ENCODE peak calls at places on chromosome 2, in eight cellular contexts. V is kidney, U is iPS DF 6.9, H is upper lobe of right lung, M is vagina, W is small intestine, Z is GM12878, J is heart left ventricle. I is an unnamed sample. For H3K4me1, the result is how much of the 10 kb centered on the place peaks cover.

GRCh38 chr2:8535821-8536685 is 145.8 kb upstream of the ID2 start:
- DNase-seq in V (no peak), U (no peak), H (peak), M (no peak), W (no peak), Z (no peak), J (no peak), I (no peak)

GRCh38 chr2:217994776-217995274 is 8.0 kb downstream of the TNS1 start:
- DNase-seq in V (no peak), U (no peak), H (no peak), M (no peak), W (no peak), Z (no peak), J (peak), I (no peak)

GRCh38 chr2:150762571-150762970 is 275.1 kb upstream of the RND3 start:
- DNase-seq in V (no peak), U (no peak), H (no peak), M (no peak), W (no peak), Z (no peak), J (no peak), I (no peak)

GRCh38 chr2:71330155-71330554 is 1.4 kb upstream of the ZNF638 start:
- DNase-seq in V (no peak), U (no peak), H (no peak), M (no peak), W (no peak), Z (no peak), J (no peak), I (no peak)

GRCh38 chr2:239309398-239310245 is 91.2 kb downstream of the HDAC4 start:
- DNase-seq in V (peak), U (no peak), H (peak), M (peak), W (no peak), Z (no peak), J (no peak), I (no peak)

GRCh38 chr2:39632871-39633270 is 32.8 kb upstream of the TMEM178A start:
- DNase-seq in V (no peak), U (no peak), H (no peak), M (no peak), W (no peak), Z (no peak), J (no peak), I (no peak)

GRCh38 chr2:197168705-197169104 is 141.9 kb downstream of the ANKRD44 start:
- DNase-seq in V (peak), U (peak), H (no peak), M (no peak), W (peak), Z (no peak), J (peak), I (peak)

GRCh38 chr2:163401481-163401880 is 334.3 kb downstream of the FIGN start:
- DNase-seq in V (no peak), U (no peak), H (no peak), M (no peak), W (no peak), Z (no peak), J (no peak), I (no peak)

GRCh38 chr2:237700583-237701032 is 73.2 kb downstream of the LRRFIP1 start:
- DNase-seq in V (peak), U (no peak), H (peak), M (peak), W (no peak), Z (peak), J (peak), I (peak)

GRCh38 chr2:177430425-177430824 is 37.9 kb downstream of the AGPS start:
- DNase-seq in V (no peak), U (no peak), H (no peak), M (no peak), W (no peak), Z (no peak), J (no peak), I (no peak)

GRCh38 chr2:120675460-120676130 is 60.1 kb upstream of the GLI2 start:
- DNase-seq in V (no peak), U (no peak), H (no peak), M (no peak), W (peak), Z (no peak), J (no peak), I (peak)

GRCh38 chr2:7118606-7119503 is 201.6 kb downstream of the RNF144A start:
- DNase-seq in V (no peak), U (no peak), H (no peak), M (no peak), W (no peak), Z (no peak), J (no peak), I (no peak)

GRCh38 chr2:236221798-236222197 is 42.4 kb downstream of the ASB18 start:
- DNase-seq in V (no peak), U (no peak), H (no peak), M (no peak), W (no peak), Z (no peak), J (no peak), I (no peak)

GRCh38 chr2:100610381-100610831 is 47.6 kb downstream of the PDCL3 start:
- DNase-seq in V (peak), U (no peak), H (peak), M (no peak), W (peak), Z (no peak), J (peak), I (peak)

GRCh38 chr2:152254486-152254885 is 78.9 kb upstream of the STAM2 start:
- DNase-seq in V (no peak), U (no peak), H (no peak), M (no peak), W (no peak), Z (no peak), J (no peak), I (no peak)

GRCh38 chr2:186950694-186951093 is 101.7 kb upstream of the ZSWIM2 start:
- DNase-seq in V (no peak), U (no peak), H (no peak), M (peak), W (no peak), Z (no peak), J (no peak), I (no peak)

GRCh38 chr2:16653083-16653375 is 12.6 kb downstream of the CYRIA start:
- DNase-seq in V (peak), U (no peak), H (no peak), M (peak), W (no peak), Z (no peak), J (peak), I (no peak)

GRCh38 chr2:100262555-100263320 is 59.6 kb downstream of the LONRF2 start:
- DNase-seq in V (no peak), U (peak), H (peak), M (no peak), W (peak), Z (no peak), J (peak), I (peak)

GRCh38 chr2:146392191-146392590 is 1452.6 kb upstream of the ACVR2A start:
- DNase-seq in V (peak), U (no peak), H (no peak), M (no peak), W (no peak), Z (no peak), J (no peak), I (no peak)

GRCh38 chr2:229313591-229313990 is 42.5 kb upstream of the PID1 start:
- DNase-seq in V (no peak), U (no peak), H (no peak), M (no peak), W (no peak), Z (no peak), J (no peak), I (no peak)

GRCh38 chr2:237650455-237650850 is 23.1 kb downstream of the LRRFIP1 start:
- DNase-seq in V (peak), U (no peak), H (peak), M (no peak), W (no peak), Z (no peak), J (no peak), I (no peak)

GRCh38 chr2:106126705-106127281 is 67.3 kb downstream of the UXS1 start:
- DNase-seq in V (no peak), U (no peak), H (no peak), M (no peak), W (peak), Z (no peak), J (no peak), I (no peak)

GRCh38 chr2:70070557-70071268 is 16.6 kb upstream of the PCBP1 start:
- DNase-seq in V (no peak), U (no peak), H (no peak), M (no peak), W (peak), Z (no peak), J (no peak), I (peak)

GRCh38 chr2:23384551-23385349 is at the start of gene KLHL29:
- DNase-seq in V (peak), U (no peak), H (peak), M (peak), W (peak), Z (no peak), J (peak), I (peak)

GRCh38 chr2:26245231-26245732 is 543 bp downstream of the HADHB start:
- DNase-seq in V (no peak), U (no peak), H (peak), M (no peak), W (peak), Z (peak), J (no peak), I (peak)

GRCh38 chr2:169285528-169285927 is 76.8 kb downstream of the LRP2 start:
- DNase-seq in V (no peak), U (no peak), H (no peak), M (no peak), W (no peak), Z (no peak), J (no peak), I (no peak)

GRCh38 chr2:212943351-212943750 is 208.1 kb downstream of the IKZF2 start:
- DNase-seq in V (no peak), U (no peak), H (no peak), M (no peak), W (no peak), Z (no peak), J (no peak), I (no peak)

GRCh38 chr2:172507199-172507598 is 48.7 kb upstream of the PDK1 start:
- DNase-seq in V (no peak), U (no peak), H (no peak), M (no peak), W (no peak), Z (no peak), J (no peak), I (no peak)

GRCh38 chr2:195520671-195521155 is 136.3 kb upstream of the SLC39A10 start:
- DNase-seq in V (no peak), U (no peak), H (no peak), M (no peak), W (no peak), Z (no peak), J (no peak), I (no peak)

GRCh38 chr2:112841399-112842044 is 4.9 kb upstream of the IL1B start:
- DNase-seq in V (no peak), U (no peak), H (no peak), M (no peak), W (no peak), Z (no peak), J (no peak), I (no peak)

GRCh38 chr2:221476195-221476594 is 95.9 kb downstream of the EPHA4 start:
- DNase-seq in V (no peak), U (no peak), H (no peak), M (no peak), W (no peak), Z (no peak), J (no peak), I (no peak)

GRCh38 chr2:32271063-32271462 is 6.4 kb upstream of the NLRC4 start:
- DNase-seq in V (no peak), U (no peak), H (no peak), M (no peak), W (no peak), Z (no peak), J (no peak), I (no peak)

GRCh38 chr2:14420851-14421250 is 211.7 kb upstream of the LRATD1 start:
- DNase-seq in V (no peak), U (no peak), H (no peak), M (no peak), W (no peak), Z (no peak), J (no peak), I (no peak)

GRCh38 chr2:85448840-85449588 is 30.5 kb downstream of the SH2D6 start:
- DNase-seq in V (peak), U (no peak), H (no peak), M (no peak), W (no peak), Z (no peak), J (no peak), I (no peak)

GRCh38 chr2:5925620-5926019 is 233.4 kb downstream of the SOX11 start:
- DNase-seq in V (no peak), U (no peak), H (no peak), M (no peak), W (no peak), Z (no peak), J (no peak), I (no peak)

GRCh38 chr2:197128897-197129296 is 181.7 kb downstream of the ANKRD44 start:
- DNase-seq in V (no peak), U (no peak), H (no peak), M (no peak), W (no peak), Z (no peak), J (no peak), I (no peak)

GRCh38 chr2:64745562-64745961 is 91.8 kb upstream of the SERTAD2 start:
- DNase-seq in V (no peak), U (no peak), H (no peak), M (no peak), W (no peak), Z (no peak), J (no peak), I (no peak)

DNA sequence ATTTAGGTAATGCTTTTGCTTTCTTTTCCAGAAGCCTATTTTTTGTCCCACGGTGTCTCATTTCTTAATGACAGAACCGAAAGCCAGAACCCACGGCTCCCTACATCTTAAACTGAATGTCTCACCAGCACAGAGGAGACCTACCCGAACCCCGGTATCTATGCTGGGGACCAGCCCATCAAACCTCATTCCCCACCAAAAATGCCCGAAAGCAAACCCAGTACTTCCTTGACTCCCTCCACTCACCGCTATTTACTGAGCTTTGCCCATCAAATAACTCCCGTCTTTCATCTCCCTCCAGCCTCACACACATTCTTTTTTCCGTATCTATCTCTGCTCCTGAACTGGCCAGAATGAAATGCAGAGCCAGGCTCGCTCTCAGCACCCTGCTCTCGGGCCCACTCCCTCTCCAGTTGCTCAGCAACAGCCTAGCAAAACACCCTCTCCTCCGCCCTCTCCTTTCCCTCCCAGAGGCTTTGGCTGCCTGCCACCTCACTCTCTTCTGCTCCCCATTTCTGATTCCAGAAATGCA is 4.1 kb downstream of the IGFBP5 start:
- DNase-seq in V (peak), U (no peak), H (peak), M (no peak), W (no peak), Z (no peak), J (peak), I (no peak)
- H3K27ac ChIP-seq in V (peak), U (no peak), H (peak), M (peak), W (peak), Z (no peak), J (peak), I (no peak)

GRCh38 chr2:43084699-43085091 is 141.7 kb downstream of the ZFP36L2 start:
- DNase-seq in V (peak), U (no peak), H (no peak), M (no peak), W (no peak), Z (no peak), J (no peak), I (no peak)

GRCh38 chr2:43090317-43090716 is 136.1 kb downstream of the ZFP36L2 start:
- DNase-seq in V (no peak), U (no peak), H (no peak), M (no peak), W (no peak), Z (no peak), J (no peak), I (no peak)

GRCh38 chr2:43086451-43087221 is 139.8 kb downstream of the ZFP36L2 start:
- DNase-seq in V (peak), U (no peak), H (no peak), M (peak), W (peak), Z (no peak), J (peak), I (no peak)

GRCh38 chr2:43088148-43089073 is 138.0 kb downstream of the ZFP36L2 start:
- DNase-seq in V (no peak), U (no peak), H (no peak), M (no peak), W (no peak), Z (no peak), J (no peak), I (no peak)

DNA sequence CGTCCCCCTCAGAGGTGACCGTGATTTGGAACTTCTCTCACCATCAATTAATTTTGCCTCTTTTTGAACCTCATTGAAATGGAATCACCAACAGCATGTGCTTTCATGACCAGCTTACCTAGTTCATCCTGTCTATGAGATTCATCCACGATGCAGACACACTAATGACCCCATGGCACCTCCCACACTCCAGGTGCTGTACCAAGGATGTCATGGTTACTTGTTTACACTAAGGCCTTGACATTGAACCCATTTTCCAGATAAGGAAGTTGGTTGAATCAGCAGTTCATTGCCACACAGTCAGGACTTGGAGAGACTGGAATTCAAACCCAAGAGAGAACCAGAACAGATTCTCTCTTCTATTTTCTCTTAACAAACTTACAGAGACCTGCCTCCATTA is 139.0 kb downstream of the ZFP36L2 start:
- DNase-seq in V (no peak), U (no peak), H (no peak), M (no peak), W (no peak), Z (no peak), J (no peak), I (no peak)
- H3K4me1 ChIP-seq in V (under half), U (under half), H (half or more), M (half or more), W (under half), Z (under half), J (under half), I (under half)

DNA sequence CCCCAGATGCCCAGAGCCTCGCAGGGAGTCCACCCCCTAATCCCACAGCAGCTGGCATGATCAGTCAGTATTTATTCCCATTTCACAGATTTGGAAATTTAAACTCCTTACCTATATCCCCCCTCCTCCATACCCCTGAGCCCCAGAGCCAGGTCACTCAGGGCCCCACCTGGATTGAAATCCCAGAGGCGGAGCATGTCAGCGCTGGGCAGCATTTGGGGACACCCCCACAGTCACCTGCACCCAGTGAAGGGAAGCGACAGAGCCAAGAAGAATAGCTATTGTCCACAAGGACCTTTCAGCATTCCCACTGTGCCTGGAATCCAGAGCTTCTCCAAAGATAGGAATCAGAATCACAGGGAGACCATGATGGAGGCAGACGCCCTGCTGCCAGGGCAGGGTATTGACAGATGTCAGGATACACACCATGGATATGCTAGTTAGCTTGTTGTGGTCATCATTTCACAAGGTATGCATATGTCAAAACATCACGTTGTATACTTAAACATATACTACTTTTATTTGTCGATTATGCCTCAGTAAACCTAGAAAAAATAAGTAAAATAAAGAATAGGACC is 968 bp upstream of the ASTL start:
- DNase-seq in V (peak), U (no peak), H (no peak), M (no peak), W (no peak), Z (no peak), J (peak), I (no peak)
- H3K4me3 ChIP-seq in V (no peak), U (no peak), H (no peak), M (no peak), W (no peak), Z (no peak), J (no peak), I (no peak)

GRCh38 chr2:63735263-63735662 is 106.4 kb upstream of the UGP2 start:
- DNase-seq in V (no peak), U (no peak), H (no peak), M (no peak), W (no peak), Z (no peak), J (no peak), I (no peak)
- H3K27ac ChIP-seq in V (no peak), U (no peak), H (no peak), M (no peak), W (no peak), Z (no peak), J (no peak), I (no peak)

I was measured in CD4-positive, CD25-positive, alpha-beta regulatory T cell.